ENCODE peak calls at places on chromosomes 7 and 10, in ten cellular contexts. Q is pancreas, I is WTC11, V is OCI-LY7, G is keratinocyte, W is cardiac muscle cell, U is spleen, J is fibroblast of the aortic adventitia, M is progenitor cell of endocrine pancreas, L is astrocyte of the cerebellum. A is an unnamed sample.

GRCh38 chr7:12436126-12436525 is 32.5 kb upstream of the VWDE start:
- DNase-seq in Q (no peak), I (no peak), V (no peak), G (no peak), W (no peak), U (no peak), J (no peak), M (no peak), L (no peak), A (no peak)

GRCh38 chr7:17166824-17167379 is 131.6 kb upstream of the AHR start:
- DNase-seq in Q (no peak), I (no peak), V (no peak), G (no peak), W (no peak), U (no peak), J (no peak), M (no peak), L (no peak), A (no peak)

GRCh38 chr10:124646483-124647352 is 97.5 kb downstream of the FAM53B start:
- DNase-seq in Q (no peak), I (no peak), V (no peak), G (no peak), W (peak), U (peak), J (peak), M (no peak), L (no peak), A (no peak)

GRCh38 chr7:835491-836401 is 3.5 kb downstream of the SUN1 start:
- DNase-seq in Q (no peak), I (no peak), V (no peak), G (no peak), W (no peak), U (peak), J (no peak), M (no peak), L (no peak), A (no peak)

GRCh38 chr7:80432166-80432565 is 79.7 kb downstream of the GNAT3 start:
- DNase-seq in Q (no peak), I (no peak), V (no peak), G (no peak), W (no peak), U (no peak), J (no peak), M (no peak), L (no peak), A (no peak)

GRCh38 chr7:77199008-77199966 is at the start of gene FGL2:
- DNase-seq in Q (no peak), I (peak), V (peak), G (no peak), W (peak), U (peak), J (peak), M (no peak), L (peak), A (no peak)

GRCh38 chr7:99000196-99000903 is 122.0 kb downstream of the TRRAP start:
- DNase-seq in Q (no peak), I (no peak), V (no peak), G (no peak), W (no peak), U (no peak), J (no peak), M (no peak), L (no peak), A (no peak)

GRCh38 chr10:127813290-127813689 is 76.3 kb downstream of the FOXI2 start:
- DNase-seq in Q (no peak), I (no peak), V (no peak), G (no peak), W (no peak), U (no peak), J (no peak), M (no peak), L (no peak), A (no peak)

GRCh38 chr7:93374345-93374940 is 142.3 kb downstream of the VPS50 start:
- DNase-seq in Q (no peak), I (no peak), V (peak), G (no peak), W (peak), U (no peak), J (peak), M (no peak), L (peak), A (no peak)

GRCh38 chr10:88372051-88372450 is 211.1 kb downstream of the RNLS start:
- DNase-seq in Q (no peak), I (no peak), V (no peak), G (no peak), W (no peak), U (no peak), J (no peak), M (no peak), L (no peak), A (no peak)

GRCh38 chr7:122132341-122132740 is 11.7 kb downstream of the AASS start:
- DNase-seq in Q (no peak), I (no peak), V (no peak), G (peak), W (peak), U (no peak), J (peak), M (no peak), L (peak), A (no peak)

GRCh38 chr10:11424456-11425287 is 186.8 kb downstream of the USP6NL start:
- DNase-seq in Q (peak), I (peak), V (peak), G (no peak), W (peak), U (no peak), J (peak), M (peak), L (peak), A (peak)

GRCh38 chr7:144515430-144515829 is 111.9 kb upstream of the NOBOX start:
- DNase-seq in Q (no peak), I (no peak), V (no peak), G (no peak), W (no peak), U (no peak), J (no peak), M (no peak), L (no peak), A (no peak)

GRCh38 chr10:131113892-131114291 is 197.6 kb downstream of the TCERG1L start:
- DNase-seq in Q (no peak), I (no peak), V (no peak), G (no peak), W (no peak), U (no peak), J (no peak), M (no peak), L (no peak), A (no peak)

GRCh38 chr10:111481271-111482073 is 404.6 kb downstream of the ADRA2A start:
- DNase-seq in Q (no peak), I (no peak), V (no peak), G (peak), W (no peak), U (no peak), J (peak), M (no peak), L (no peak), A (no peak)

GRCh38 chr10:60549686-60550085 is 160.0 kb upstream of the ANK3 start:
- DNase-seq in Q (no peak), I (no peak), V (peak), G (no peak), W (peak), U (no peak), J (peak), M (no peak), L (peak), A (no peak)

GRCh38 chr7:133691727-133692450 is 435.3 kb upstream of the LRGUK start:
- DNase-seq in Q (no peak), I (no peak), V (no peak), G (no peak), W (peak), U (no peak), J (peak), M (no peak), L (no peak), A (no peak)

GRCh38 chr7:2517004-2517403 is 2.6 kb upstream of the LFNG start:
- DNase-seq in Q (no peak), I (no peak), V (no peak), G (no peak), W (peak), U (no peak), J (peak), M (no peak), L (peak), A (no peak)

GRCh38 chr10:101301111-101301731 is 52.7 kb upstream of the BTRC start:
- DNase-seq in Q (peak), I (peak), V (peak), G (peak), W (peak), U (no peak), J (peak), M (no peak), L (no peak), A (no peak)
- TF ChIP-seq CTCF in Q (no peak), I (peak), V (peak), G (peak), W (peak), U (peak), J (peak), M (peak), L (peak), A (peak)

DNA sequence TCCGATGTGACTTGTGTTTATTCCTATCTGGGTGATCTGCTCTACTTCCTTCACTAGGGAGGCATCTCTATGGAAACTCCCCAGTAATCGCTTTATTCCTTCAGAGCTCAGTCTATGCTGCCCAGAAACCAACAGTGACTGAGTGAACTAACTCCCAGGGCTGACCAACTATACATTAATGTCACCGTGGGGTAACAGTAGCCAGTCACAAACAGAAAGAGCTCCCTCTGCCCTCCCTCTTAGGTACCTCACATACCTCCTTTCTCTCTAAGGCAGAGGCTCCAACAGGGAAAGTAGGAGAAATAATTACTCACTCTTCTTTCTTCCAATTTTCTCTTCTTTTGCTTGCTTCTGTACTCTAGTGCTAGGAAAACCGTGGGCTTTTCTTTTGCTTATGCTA is 855.0 kb downstream of the REEP3 start:
- DNase-seq in Q (no peak), I (no peak), V (no peak), G (no peak), W (no peak), U (no peak), J (no peak), M (no peak), L (no peak), A (no peak)
- TF ChIP-seq CTCF in Q (no peak), I (peak), V (peak), G (no peak), W (no peak), U (no peak), J (no peak), M (peak), L (no peak), A (no peak)

GRCh38 chr7:81715984-81716588 is 53.8 kb downstream of the HGF start:
- DNase-seq in Q (no peak), I (no peak), V (no peak), G (no peak), W (peak), U (no peak), J (peak), M (no peak), L (peak), A (no peak)
- TF ChIP-seq CTCF in Q (no peak), I (no peak), V (peak), G (peak), W (peak), U (no peak), J (peak), M (no peak), L (peak), A (peak)

DNA sequence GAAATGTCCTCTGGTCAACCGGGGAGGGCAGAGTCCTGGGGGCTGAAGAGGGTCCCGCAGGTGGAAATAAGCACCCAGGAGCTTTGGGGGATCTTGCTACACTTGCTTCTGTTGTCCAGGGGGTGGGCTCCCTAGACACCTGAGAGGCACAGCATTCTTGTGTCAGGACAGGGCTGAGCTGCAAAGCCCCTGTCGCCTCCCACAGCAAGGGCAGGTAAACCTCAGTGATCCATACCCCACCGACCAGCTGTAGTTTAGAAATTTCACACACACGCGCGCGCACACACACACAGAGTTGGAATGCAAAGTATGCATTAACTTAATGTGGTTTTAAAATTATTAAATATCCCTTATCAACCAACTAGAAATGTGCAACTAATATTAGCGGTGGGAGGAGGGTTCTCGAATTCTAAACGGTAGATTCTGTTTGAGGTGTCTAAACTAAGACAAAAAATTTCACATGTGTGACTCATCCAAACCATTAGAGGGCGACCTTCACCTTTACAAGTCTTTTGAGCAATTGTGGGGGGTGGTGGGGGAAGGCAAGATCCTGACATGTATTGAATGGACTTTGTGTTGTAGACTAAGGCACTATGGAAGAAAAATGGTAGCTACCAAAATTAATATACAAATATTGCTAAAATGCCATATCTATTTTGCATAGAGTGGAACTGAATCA is 34.3 kb upstream of the PTF1A start:
- DNase-seq in Q (no peak), I (no peak), V (peak), G (no peak), W (peak), U (no peak), J (peak), M (no peak), L (peak), A (no peak)
- TF ChIP-seq CTCF in Q (no peak), I (no peak), V (no peak), G (no peak), W (no peak), U (no peak), J (peak), M (no peak), L (no peak), A (no peak)

GRCh38 chr7:37045786-37046185 is 321.5 kb upstream of the AOAH start:
- DNase-seq in Q (no peak), I (no peak), V (no peak), G (no peak), W (peak), U (no peak), J (peak), M (no peak), L (no peak), A (no peak)
- TF ChIP-seq CTCF in Q (no peak), I (no peak), V (no peak), G (no peak), W (no peak), U (no peak), J (no peak), M (no peak), L (no peak), A (no peak)

DNA sequence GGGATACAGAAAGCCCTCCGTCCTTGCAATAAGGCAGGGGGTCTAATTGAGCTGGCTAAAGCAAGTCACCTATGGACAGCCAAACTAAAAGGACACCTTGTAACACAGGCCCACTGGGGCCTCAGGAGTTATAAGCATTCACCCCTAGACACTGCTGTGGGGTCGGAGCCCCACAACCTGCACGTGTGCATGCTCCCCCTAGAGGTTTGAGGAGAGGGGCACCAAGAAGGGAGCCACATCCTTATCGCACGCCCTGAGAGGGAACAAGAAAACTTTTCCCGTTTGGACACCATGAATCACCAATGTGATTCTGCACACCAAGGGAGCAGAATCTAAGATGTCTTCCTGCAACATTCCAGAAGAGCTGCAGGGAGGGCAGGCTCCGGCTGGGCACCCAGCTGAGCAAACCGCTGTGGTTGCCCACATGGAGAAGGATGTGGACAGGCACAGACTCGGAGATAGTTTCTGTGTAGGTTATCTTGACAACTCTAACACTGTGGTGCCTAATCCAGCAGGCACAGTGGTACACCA is 17.7 kb upstream of the TARP start:
- DNase-seq in Q (no peak), I (peak), V (peak), G (no peak), W (no peak), U (no peak), J (no peak), M (no peak), L (no peak), A (no peak)
- TF ChIP-seq CTCF in Q (no peak), I (peak), V (peak), G (no peak), W (no peak), U (no peak), J (no peak), M (no peak), L (no peak), A (no peak)

GRCh38 chr7:112665709-112666108 is 124.5 kb downstream of the TMEM168 start:
- DNase-seq in Q (no peak), I (peak), V (no peak), G (no peak), W (peak), U (no peak), J (peak), M (no peak), L (peak), A (no peak)
- TF ChIP-seq CTCF in Q (no peak), I (no peak), V (no peak), G (peak), W (peak), U (no peak), J (no peak), M (peak), L (peak), A (peak)

GRCh38 chr7:45073031-45073842 is 15.5 kb downstream of the NACAD start:
- DNase-seq in Q (no peak), I (no peak), V (no peak), G (no peak), W (no peak), U (peak), J (no peak), M (no peak), L (no peak), A (no peak)

GRCh38 chr7:45076946-45077345 is 11.8 kb downstream of the NACAD start:
- DNase-seq in Q (no peak), I (no peak), V (no peak), G (no peak), W (no peak), U (no peak), J (no peak), M (no peak), L (no peak), A (no peak)

GRCh38 chr7:45075871-45076796 is 12.6 kb downstream of the NACAD start:
- DNase-seq in Q (no peak), I (no peak), V (no peak), G (no peak), W (no peak), U (peak), J (no peak), M (no peak), L (no peak), A (no peak)

GRCh38 chr7:45073843-45074737 is 14.7 kb downstream of the NACAD start:
- DNase-seq in Q (no peak), I (no peak), V (no peak), G (no peak), W (no peak), U (peak), J (no peak), M (no peak), L (no peak), A (no peak)

DNA sequence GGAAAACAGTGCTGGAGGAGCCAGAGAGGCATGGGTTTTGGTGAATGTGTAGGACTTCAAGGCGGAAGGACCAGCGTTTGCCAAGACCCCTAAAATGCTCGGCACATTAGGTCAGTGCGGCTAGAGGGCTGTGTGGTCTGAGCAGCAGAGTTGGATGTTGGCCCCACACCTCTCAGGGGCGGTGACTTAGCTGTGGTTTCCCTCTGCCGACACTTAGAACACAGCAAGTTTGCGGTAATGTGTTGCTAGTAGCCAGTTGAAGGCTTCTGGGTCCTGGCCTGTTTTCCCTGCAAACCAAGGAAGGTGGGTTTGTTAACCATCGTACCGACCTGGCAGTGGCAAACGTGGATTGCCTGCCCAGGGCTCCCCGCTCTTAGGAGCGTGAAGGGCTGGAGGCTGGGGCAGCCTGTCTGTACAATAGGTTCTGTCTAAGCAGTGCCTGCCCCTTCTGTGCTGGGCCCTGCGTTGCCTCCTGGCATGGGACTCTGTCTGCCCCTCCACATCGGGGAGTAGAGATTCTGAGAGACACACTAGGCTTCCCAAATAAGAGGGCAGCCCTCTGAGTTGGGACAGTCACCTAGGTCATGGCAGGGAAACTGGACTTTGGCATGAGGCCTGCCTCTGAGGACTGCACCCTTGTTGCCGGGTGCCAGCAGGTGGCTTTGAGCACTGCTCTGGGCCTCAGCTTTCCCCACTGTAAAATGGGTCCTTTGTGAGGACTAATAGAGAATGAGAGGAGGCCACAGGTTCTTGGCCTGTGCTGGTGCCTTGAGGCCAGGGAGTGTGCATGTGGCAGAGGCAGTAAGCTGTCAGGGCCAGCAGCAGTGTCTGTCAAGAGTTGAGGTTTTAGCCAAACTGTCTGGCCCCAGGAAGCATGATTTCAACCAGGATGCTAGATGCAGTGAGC is 13.8 kb downstream of the NACAD start:
- DNase-seq in Q (no peak), I (no peak), V (no peak), G (no peak), W (no peak), U (peak), J (no peak), M (no peak), L (no peak), A (no peak)
- TF ChIP-seq CTCF in Q (no peak), I (no peak), V (no peak), G (no peak), W (no peak), U (no peak), J (no peak), M (no peak), L (no peak), A (no peak)

A was measured in neural crest cell.